ENCODE peak calls at places on chromosomes 2 and 18, in six cellular contexts. B is HCT116, P is right lobe of liver, I is tibial nerve, Y is stomach, C is body of pancreas. U is an unnamed sample.

GRCh38 chr2:69785358-69785757 is 43.4 kb downstream of the ANXA4 start:
- DNase-seq in B (no peak), P (no peak), I (no peak), Y (no peak), C (no peak), U (no peak)

GRCh38 chr2:26186371-26186770 is 13.5 kb downstream of the GAREM2 start:
- DNase-seq in B (no peak), P (no peak), I (no peak), Y (no peak), C (no peak), U (no peak)

GRCh38 chr2:161165266-161165665 is 5.0 kb downstream of the TANK start:
- DNase-seq in B (no peak), P (no peak), I (no peak), Y (no peak), C (no peak), U (no peak)

GRCh38 chr2:232982926-232983668 is 30.0 kb downstream of the NGEF start:
- DNase-seq in B (no peak), P (no peak), I (no peak), Y (no peak), C (no peak), U (no peak)

GRCh38 chr18:525066-525797 is 24.7 kb upstream of the COLEC12 start:
- DNase-seq in B (no peak), P (no peak), I (no peak), Y (no peak), C (no peak), U (no peak)

GRCh38 chr2:151315381-151315903 is 26.0 kb upstream of the NMI start:
- DNase-seq in B (no peak), P (no peak), I (no peak), Y (no peak), C (peak), U (no peak)

GRCh38 chr2:196206804-196207203 is 35.4 kb upstream of the STK17B start:
- DNase-seq in B (no peak), P (no peak), I (peak), Y (no peak), C (no peak), U (no peak)

GRCh38 chr2:192016265-192016664 is 169.4 kb upstream of the CAVIN2 start:
- DNase-seq in B (no peak), P (no peak), I (no peak), Y (no peak), C (no peak), U (no peak)

GRCh38 chr2:41932241-41933034 is 115.4 kb upstream of the PKDCC start:
- DNase-seq in B (no peak), P (no peak), I (peak), Y (peak), C (peak), U (no peak)

GRCh38 chr2:102048465-102048864 is 56.7 kb downstream of the IL1R2 start:
- DNase-seq in B (no peak), P (no peak), I (no peak), Y (peak), C (peak), U (no peak)

GRCh38 chr18:47756364-47757016 is 174.0 kb downstream of the SMAD2 start:
- DNase-seq in B (peak), P (peak), I (no peak), Y (peak), C (peak), U (peak)

GRCh38 chr2:219032051-219032745 is 9.1 kb downstream of the CFAP65 start:
- DNase-seq in B (no peak), P (no peak), I (no peak), Y (no peak), C (no peak), U (peak)

GRCh38 chr2:26471278-26471677 is 6.6 kb downstream of the OTOF start:
- DNase-seq in B (no peak), P (no peak), I (no peak), Y (no peak), C (no peak), U (peak)

GRCh38 chr2:25617948-25618646 is 55.3 kb downstream of the DTNB start:
- DNase-seq in B (no peak), P (no peak), I (no peak), Y (no peak), C (peak), U (no peak)

GRCh38 chr2:85791704-85792565 is 38.1 kb downstream of the ATOH8 start:
- DNase-seq in B (no peak), P (peak), I (no peak), Y (no peak), C (no peak), U (peak)

GRCh38 chr2:143161982-143162837 is 33.0 kb downstream of the ARHGAP15 start:
- DNase-seq in B (peak), P (no peak), I (no peak), Y (peak), C (peak), U (peak)

GRCh38 chr18:29737190-29737589 is 1305.4 kb downstream of the DSC3 start:
- DNase-seq in B (no peak), P (no peak), I (no peak), Y (no peak), C (no peak), U (peak)

GRCh38 chr18:55513199-55513598 is 74.8 kb downstream of the TCF4 start:
- DNase-seq in B (no peak), P (no peak), I (no peak), Y (no peak), C (no peak), U (no peak)

GRCh38 chr2:134137182-134137595 is 116.7 kb upstream of the MGAT5 start:
- DNase-seq in B (no peak), P (no peak), I (no peak), Y (peak), C (peak), U (no peak)

GRCh38 chr2:173118385-173118784 is 42.7 kb downstream of the MAP3K20 start:
- DNase-seq in B (no peak), P (no peak), I (no peak), Y (no peak), C (no peak), U (no peak)

GRCh38 chr2:70104231-70105111 is 17.2 kb downstream of the PCBP1 start:
- DNase-seq in B (no peak), P (no peak), I (no peak), Y (peak), C (peak), U (no peak)

GRCh38 chr2:161586517-161587167 is 37.6 kb upstream of the SLC4A10 start:
- DNase-seq in B (peak), P (no peak), I (no peak), Y (no peak), C (no peak), U (no peak)

GRCh38 chr2:160869411-160869810 is 290.8 kb upstream of the TANK start:
- DNase-seq in B (no peak), P (no peak), I (no peak), Y (no peak), C (peak), U (no peak)

GRCh38 chr18:34158881-34159690 is 65.6 kb downstream of the NOL4 start:
- DNase-seq in B (no peak), P (peak), I (no peak), Y (peak), C (peak), U (peak)

GRCh38 chr18:34956663-34957062 is 84.5 kb upstream of the MAPRE2 start:
- DNase-seq in B (no peak), P (no peak), I (no peak), Y (no peak), C (no peak), U (no peak)

GRCh38 chr2:21009662-21010225 is 34.1 kb downstream of the APOB start:
- DNase-seq in B (no peak), P (no peak), I (no peak), Y (no peak), C (no peak), U (no peak)

GRCh38 chr2:205727174-205727573 is 44.9 kb downstream of the NRP2 start:
- DNase-seq in B (no peak), P (no peak), I (no peak), Y (no peak), C (no peak), U (no peak)

DNA sequence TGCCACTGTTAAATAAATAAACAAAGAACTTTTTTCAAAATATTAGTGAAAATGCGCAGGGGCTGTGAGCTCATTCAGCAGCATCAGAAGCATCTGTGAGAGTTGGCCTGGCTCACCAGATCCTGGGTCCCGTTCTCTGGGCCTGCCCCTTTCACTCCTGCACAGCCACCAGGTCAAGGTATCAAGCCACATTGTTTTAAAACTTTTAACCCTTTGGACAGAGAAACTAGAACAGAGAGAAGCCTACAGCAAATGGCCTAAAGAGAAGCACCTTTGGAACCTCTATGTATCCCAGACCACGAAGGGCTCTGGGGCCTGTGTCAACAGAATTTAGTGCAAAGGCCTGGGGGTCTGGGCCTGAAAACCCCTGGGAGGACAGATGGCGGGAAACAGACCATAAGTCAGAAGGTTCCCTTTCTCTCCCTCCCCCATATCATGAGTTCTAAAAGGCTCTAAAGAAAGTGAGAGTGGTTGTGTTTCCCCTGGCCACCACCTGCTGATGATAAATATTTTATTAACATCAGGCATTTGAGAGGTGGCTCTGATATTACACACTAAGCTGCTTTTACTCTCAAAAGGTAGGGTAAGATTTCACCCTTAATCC is 11.6 kb downstream of the MREG start:
- DNase-seq in B (no peak), P (no peak), I (no peak), Y (no peak), C (no peak), U (no peak)
- TF ChIP-seq CTCF in B (no peak), P (no peak), I (no peak), Y (no peak), C (no peak), U (no peak)

GRCh38 chr2:10431797-10432196 is 16.3 kb downstream of the ODC1 start:
- DNase-seq in B (no peak), P (no peak), I (no peak), Y (no peak), C (no peak), U (peak)

GRCh38 chr2:10433264-10433947 is 14.7 kb downstream of the ODC1 start:
- DNase-seq in B (no peak), P (no peak), I (no peak), Y (no peak), C (no peak), U (peak)

GRCh38 chr2:10433948-10434884 is 13.9 kb downstream of the ODC1 start:
- DNase-seq in B (no peak), P (no peak), I (no peak), Y (no peak), C (no peak), U (peak)

GRCh38 chr2:10430886-10431622 is 17.1 kb downstream of the ODC1 start:
- DNase-seq in B (no peak), P (no peak), I (no peak), Y (no peak), C (no peak), U (no peak)

DNA sequence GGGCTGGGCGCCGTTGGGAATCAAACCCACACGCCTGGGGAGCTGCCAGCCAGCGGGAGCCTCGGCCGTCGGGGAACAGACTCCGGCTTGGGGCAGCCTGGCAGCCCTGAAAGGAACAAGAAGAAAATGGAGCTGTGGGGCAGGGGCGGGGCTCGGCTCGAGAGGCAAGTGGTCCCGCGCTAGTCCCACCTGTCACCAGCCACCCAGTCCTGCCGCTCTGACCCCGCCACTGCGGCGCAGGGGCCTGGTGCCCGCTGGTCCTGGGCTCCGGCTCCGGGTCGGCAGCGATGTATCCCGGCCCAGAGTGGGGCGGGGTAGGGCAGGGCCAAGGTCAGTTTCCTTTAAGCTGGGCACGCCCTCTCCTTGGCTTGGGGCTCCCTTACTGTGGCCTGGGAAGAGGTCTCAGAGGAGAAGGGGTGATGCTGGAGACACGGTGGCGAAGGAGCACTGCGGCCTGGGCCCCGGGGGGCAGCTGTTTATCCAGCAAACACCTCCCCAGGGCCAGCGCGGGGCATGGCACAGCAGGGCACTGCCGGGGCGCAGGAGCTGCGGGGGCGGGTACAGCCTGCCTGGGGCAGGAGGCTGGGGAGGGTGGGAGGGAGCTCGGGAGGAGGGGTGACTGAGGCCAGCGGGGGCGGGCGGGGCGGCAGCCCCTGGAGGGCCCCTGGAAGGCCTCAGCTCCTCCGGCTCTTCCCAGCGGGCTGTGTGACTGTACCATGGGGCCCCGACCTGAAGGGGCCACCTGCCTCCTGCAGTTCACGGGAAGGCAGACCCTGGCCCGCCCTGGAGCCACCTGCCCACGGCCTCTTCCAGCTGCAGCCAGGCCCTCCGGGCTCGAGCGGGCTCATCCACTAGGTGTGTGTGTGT is 15.6 kb downstream of the ODC1 start:
- DNase-seq in B (no peak), P (no peak), I (no peak), Y (peak), C (no peak), U (peak)
- H3K27ac ChIP-seq in B (peak), P (no peak), I (no peak), Y (peak), C (no peak), U (peak)

GRCh38 chr2:234951386-234952269 is at the start of gene SH3BP4:
- DNase-seq in B (no peak), P (peak), I (peak), Y (peak), C (peak), U (peak)
- TF ChIP-seq POLR2A in B (no peak), P (peak), I (peak), Y (no peak), C (peak), U (no peak)

DNA sequence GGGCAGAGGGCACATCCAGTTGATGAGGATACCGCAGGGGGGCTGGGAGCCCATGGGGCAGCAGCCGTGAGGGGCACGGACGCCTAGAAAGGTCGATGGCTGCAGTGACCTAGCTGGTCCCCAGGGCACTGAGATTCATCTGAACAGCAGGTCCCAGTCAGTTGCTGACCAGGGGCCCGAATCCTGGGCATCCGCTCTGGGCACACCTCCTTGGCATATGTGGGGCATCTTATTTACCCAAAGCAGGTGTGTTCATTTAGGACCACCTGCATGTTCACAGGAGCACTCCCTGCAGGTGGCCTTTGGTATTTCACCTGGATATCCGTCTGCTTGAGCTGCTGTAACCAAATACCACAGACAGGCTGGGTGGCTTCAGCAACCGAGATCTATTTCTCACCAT is 72.0 kb upstream of the ODC1 start:
- DNase-seq in B (no peak), P (no peak), I (no peak), Y (no peak), C (no peak), U (no peak)
- TF ChIP-seq CTCF in B (no peak), P (no peak), I (no peak), Y (no peak), C (no peak), U (no peak)

DNA sequence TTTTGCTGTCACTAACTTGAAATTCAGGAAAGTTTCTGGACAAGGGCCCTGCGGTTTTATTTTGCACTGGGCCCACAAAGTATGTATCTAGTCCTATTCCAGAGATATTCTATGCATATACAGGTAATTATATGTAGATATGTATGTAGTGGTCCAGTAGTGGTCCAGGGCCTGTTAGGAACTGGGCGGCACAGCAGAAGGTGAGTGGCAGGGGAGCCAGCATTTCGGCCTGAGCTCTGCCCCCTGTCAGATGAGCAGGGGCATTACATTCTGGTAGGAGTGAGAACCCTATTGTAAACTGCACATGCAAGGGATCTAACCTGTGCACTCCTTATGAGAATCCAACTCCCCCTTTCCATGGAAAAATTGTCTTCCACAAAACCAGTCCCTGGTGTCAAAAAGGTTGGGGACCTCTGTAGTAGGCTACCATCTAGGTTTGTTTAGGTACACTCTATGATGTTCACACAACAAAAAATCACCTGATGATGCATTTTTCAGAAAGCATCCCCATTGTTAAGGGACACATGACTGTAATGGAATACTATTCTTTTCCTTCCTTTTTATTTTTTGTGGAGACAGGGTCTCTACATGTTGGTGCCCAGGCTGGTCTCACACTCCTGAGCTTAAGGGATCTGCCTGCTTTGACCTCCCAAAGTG is 2.8 kb upstream of the PPP4R3B start:
- DNase-seq in B (no peak), P (no peak), I (no peak), Y (no peak), C (no peak), U (peak)
- H3K27ac ChIP-seq in B (no peak), P (no peak), I (no peak), Y (no peak), C (no peak), U (no peak)

GRCh38 chr18:76496200-76496890 is 1.3 kb upstream of the ZNF516 start:
- DNase-seq in B (no peak), P (peak), I (peak), Y (peak), C (peak), U (peak)
- TF ChIP-seq POLR2A in B (no peak), P (peak), I (peak), Y (no peak), C (peak), U (no peak)

DNA sequence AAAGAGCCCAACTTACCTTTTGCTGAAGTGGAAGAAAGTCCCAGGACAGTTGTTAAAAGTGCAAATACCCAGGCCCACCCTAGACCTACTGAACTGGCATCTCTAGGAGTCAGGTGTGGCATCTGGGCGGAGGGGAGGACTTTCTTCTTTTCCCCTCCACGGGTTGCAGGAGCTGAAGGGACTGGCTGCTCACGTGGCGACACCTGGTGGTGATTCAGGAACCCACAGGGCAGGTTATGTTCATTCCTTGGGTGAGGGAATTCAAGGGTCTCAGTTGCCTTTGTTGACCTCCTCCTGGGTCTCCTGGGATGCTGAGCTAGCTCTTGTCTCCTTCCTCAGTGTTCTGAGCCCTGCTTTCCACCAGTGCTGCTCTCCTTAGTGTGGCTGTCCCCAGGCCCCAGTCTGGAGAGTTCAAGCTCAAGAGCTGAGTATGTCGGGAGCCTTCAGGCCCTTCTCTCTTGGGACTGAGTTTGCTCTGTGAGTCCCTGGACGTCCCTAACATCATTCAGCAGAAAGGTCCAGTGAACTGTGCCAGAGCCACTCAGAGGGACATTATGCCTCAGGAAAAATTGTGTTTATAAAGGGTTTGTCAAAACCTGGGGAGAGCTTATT is 56.9 kb downstream of the DYSF start:
- DNase-seq in B (peak), P (peak), I (peak), Y (peak), C (peak), U (peak)
- TF ChIP-seq CTCF in B (peak), P (peak), I (peak), Y (no peak), C (peak), U (peak)

DNA sequence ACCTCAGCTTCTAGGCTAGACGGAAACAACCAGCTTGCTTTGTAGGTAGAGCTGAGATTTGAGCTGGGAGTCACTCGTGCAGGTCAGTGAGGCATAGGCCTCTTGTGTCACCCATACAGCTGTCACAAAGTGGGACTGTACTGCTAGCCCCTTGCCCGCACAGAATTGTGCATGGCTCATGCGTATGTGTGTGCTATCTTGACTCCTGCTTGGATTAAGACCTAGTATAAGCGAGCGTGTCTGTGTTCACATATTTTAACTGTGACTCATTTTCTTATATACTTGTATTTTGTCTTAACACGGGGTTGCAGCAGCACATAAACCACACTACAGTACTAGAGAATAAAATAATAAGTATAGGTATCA is 20.1 kb downstream of the CEP68 start:
- DNase-seq in B (no peak), P (no peak), I (no peak), Y (no peak), C (no peak), U (no peak)
- H3K27ac ChIP-seq in B (no peak), P (no peak), I (peak), Y (peak), C (no peak), U (peak)

GRCh38 chr18:12990128-12990485 is 1.1 kb upstream of the CEP192 start:
- DNase-seq in B (no peak), P (no peak), I (no peak), Y (no peak), C (no peak), U (no peak)
- TF ChIP-seq POLR2A in B (no peak), P (no peak), I (no peak), Y (no peak), C (no peak), U (no peak)

GRCh38 chr18:76131738-76132137 is 363.3 kb downstream of the ZNF516 start:
- DNase-seq in B (no peak), P (no peak), I (no peak), Y (no peak), C (no peak), U (no peak)

GRCh38 chr18:76130845-76131244 is 364.2 kb downstream of the ZNF516 start:
- DNase-seq in B (no peak), P (no peak), I (peak), Y (no peak), C (peak), U (no peak)

GRCh38 chr18:76121049-76121448 is 374.0 kb downstream of the ZNF516 start:
- DNase-seq in B (no peak), P (no peak), I (no peak), Y (no peak), C (no peak), U (no peak)

GRCh38 chr18:76126327-76126726 is 368.7 kb downstream of the ZNF516 start:
- DNase-seq in B (no peak), P (no peak), I (no peak), Y (no peak), C (no peak), U (no peak)
- TF ChIP-seq CTCF in B (no peak), P (peak), I (no peak), Y (no peak), C (no peak), U (no peak)

U was measured in spleen.